ENCODE peak calls at places on chromosome X, in seven cellular contexts. I is mucosa of descending colon, D is cardiac muscle cell, W is adrenal gland, B is dorsolateral prefrontal cortex, Z is SK-N-SH, Y is heart left ventricle. R is an unnamed sample.
A peak's percentile ranks its signal among the peaks of the same experiment; 100 is the strongest.

GRCh38 chrX:15336023-15336413 is 695 bp upstream of the PIGA start:
- DNase-seq in I (no peak), D (peak; percentile 63), W (peak; percentile 33), B (peak; percentile 31), Z (peak; percentile 44), Y (no peak), R (no peak)

GRCh38 chrX:125374169-125374568 is 54.5 kb downstream of the TEX13C start:
- DNase-seq in I (no peak), D (no peak), W (no peak), B (no peak), Z (no peak), Y (no peak), R (no peak)

GRCh38 chrX:134191276-134191675 is 45.7 kb upstream of the CCDC160 start:
- DNase-seq in I (no peak), D (no peak), W (no peak), B (no peak), Z (no peak), Y (no peak), R (no peak)

GRCh38 chrX:20116087-20116574 is 576 bp downstream of the MAP7D2 start:
- DNase-seq in I (peak; percentile 50), D (no peak), W (no peak), B (no peak), Z (peak; percentile 64), Y (no peak), R (no peak)

GRCh38 chrX:8341814-8342590 is 122.6 kb upstream of the VCX3B start:
- DNase-seq in I (no peak), D (peak; percentile 10), W (no peak), B (no peak), Z (no peak), Y (no peak), R (no peak)

GRCh38 chrX:53483838-53484420 is 49.8 kb upstream of the HSD17B10 start:
- DNase-seq in I (no peak), D (peak; percentile 5), W (no peak), B (no peak), Z (no peak), Y (no peak), R (no peak)

GRCh38 chrX:115940888-115941332 is 229.6 kb upstream of the AGTR2 start:
- DNase-seq in I (no peak), D (peak; percentile 4), W (peak; percentile 93), B (peak; percentile 90), Z (peak; percentile 78), Y (peak; percentile 77), R (no peak)

GRCh38 chrX:7709845-7710244 is 133.1 kb upstream of the VCX start:
- DNase-seq in I (no peak), D (no peak), W (no peak), B (no peak), Z (no peak), Y (no peak), R (no peak)

GRCh38 chrX:115652221-115652620 is 91.2 kb downstream of the PLS3 start:
- DNase-seq in I (no peak), D (peak; percentile 14), W (no peak), B (no peak), Z (no peak), Y (no peak), R (no peak)

GRCh38 chrX:153804621-153805020 is 10.2 kb downstream of the SSR4 start:
- DNase-seq in I (no peak), D (no peak), W (no peak), B (no peak), Z (no peak), Y (no peak), R (no peak)

GRCh38 chrX:116862340-116862739 is 399.6 kb upstream of the CT83 start:
- DNase-seq in I (no peak), D (no peak), W (no peak), B (no peak), Z (no peak), Y (no peak), R (no peak)

GRCh38 chrX:10379848-10380247 is 223.1 kb downstream of the CLCN4 start:
- DNase-seq in I (no peak), D (no peak), W (no peak), B (no peak), Z (no peak), Y (no peak), R (no peak)

GRCh38 chrX:53239474-53239873 is 14.5 kb upstream of the KDM5C start:
- DNase-seq in I (no peak), D (no peak), W (no peak), B (no peak), Z (no peak), Y (no peak), R (no peak)

GRCh38 chrX:74160816-74161215 is 143.2 kb upstream of the ZCCHC13 start:
- DNase-seq in I (no peak), D (no peak), W (no peak), B (no peak), Z (no peak), Y (no peak), R (no peak)

GRCh38 chrX:21193196-21193595 is 181.0 kb upstream of the CNKSR2 start:
- DNase-seq in I (no peak), D (no peak), W (no peak), B (no peak), Z (no peak), Y (no peak), R (no peak)

GRCh38 chrX:7110821-7111276 is 36.7 kb upstream of the STS start:
- DNase-seq in I (no peak), D (no peak), W (no peak), B (no peak), Z (no peak), Y (no peak), R (no peak)

GRCh38 chrX:25175171-25175570 is 159.4 kb upstream of the ARX start:
- DNase-seq in I (no peak), D (no peak), W (no peak), B (no peak), Z (no peak), Y (no peak), R (no peak)

GRCh38 chrX:7889138-7889537 is 38.1 kb downstream of the PNPLA4 start:
- DNase-seq in I (no peak), D (no peak), W (no peak), B (no peak), Z (no peak), Y (no peak), R (no peak)

GRCh38 chrX:11341274-11342256 is 48.4 kb downstream of the AMELX start:
- DNase-seq in I (peak; percentile 46), D (peak; percentile 92), W (peak; percentile 31), B (peak; percentile 10), Z (no peak), Y (peak; percentile 68), R (no peak)

GRCh38 chrX:103861200-103861599 is 29.1 kb upstream of the RAB9B start:
- DNase-seq in I (no peak), D (no peak), W (no peak), B (no peak), Z (no peak), Y (no peak), R (no peak)

GRCh38 chrX:53080628-53081580 is 1.3 kb upstream of the TSPYL2 start:
- DNase-seq in I (no peak), D (peak; percentile 48), W (no peak), B (no peak), Z (no peak), Y (no peak), R (no peak)

GRCh38 chrX:143869018-143869417 is 14.9 kb upstream of the UBE2NL start:
- DNase-seq in I (no peak), D (peak; percentile 6), W (no peak), B (no peak), Z (no peak), Y (no peak), R (no peak)

GRCh38 chrX:141619336-141619735 is 29.8 kb downstream of the SPANXA2 start:
- DNase-seq in I (no peak), D (no peak), W (no peak), B (no peak), Z (no peak), Y (no peak), R (no peak)

GRCh38 chrX:26889574-26889973 is 573.6 kb downstream of the PPP4R3C start:
- DNase-seq in I (no peak), D (no peak), W (no peak), B (peak; percentile 16), Z (no peak), Y (no peak), R (no peak)
- TF ChIP-seq CTCF in I (no peak), D (no peak), W (no peak), B (no peak), Z (no peak), Y (no peak), R (no peak)

DNA sequence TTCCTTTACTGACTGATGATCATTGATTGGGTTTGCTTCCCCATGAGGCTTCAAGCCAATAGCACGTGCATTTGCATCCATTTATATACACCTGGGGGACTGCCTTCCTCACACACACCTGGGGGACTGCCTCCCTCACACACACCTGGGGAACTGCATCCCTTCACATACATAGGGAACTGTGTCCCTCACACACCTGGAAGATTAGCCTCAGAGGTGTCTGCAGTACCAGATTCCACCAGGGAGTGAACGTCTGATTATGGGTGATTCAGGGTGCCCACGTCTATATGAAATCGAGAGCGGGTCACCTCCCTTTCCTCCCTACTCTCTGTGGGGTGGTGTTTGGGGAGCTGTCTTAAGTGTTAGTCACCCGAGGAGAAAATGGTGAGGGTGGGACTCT is 16.9 kb downstream of the CD99 start:
- DNase-seq in I (no peak), D (no peak), W (no peak), B (no peak), Z (no peak), Y (no peak), R (no peak)
- TF ChIP-seq CTCF in I (no peak), D (no peak), W (peak; percentile 3), B (no peak), Z (no peak), Y (no peak), R (no peak)

DNA sequence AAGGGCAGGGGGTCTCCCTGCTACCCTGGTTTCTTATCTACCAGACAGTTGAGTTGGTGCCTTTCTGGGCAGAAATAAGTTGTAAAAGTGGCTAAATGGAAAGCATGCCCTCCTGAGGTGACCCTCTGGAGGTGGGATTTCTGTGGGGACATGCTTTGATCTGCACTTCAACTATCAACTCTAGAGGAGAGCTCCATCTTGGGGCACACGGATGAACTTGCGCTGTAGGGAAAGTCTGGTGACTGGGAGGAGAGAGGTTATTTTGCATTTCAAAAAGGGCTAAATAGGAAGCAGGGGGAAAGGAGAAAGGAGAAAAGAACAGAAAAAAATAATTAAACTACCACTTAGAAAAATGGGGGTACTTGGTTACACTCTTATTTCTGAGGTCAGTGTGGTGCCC is 12.7 kb upstream of the RHOXF2B start:
- DNase-seq in I (no peak), D (no peak), W (no peak), B (no peak), Z (no peak), Y (no peak), R (no peak)
- TF ChIP-seq CTCF in I (no peak), D (no peak), W (no peak), B (no peak), Z (no peak), Y (no peak), R (no peak)

GRCh38 chrX:23870041-23870440 is 37.7 kb downstream of the APOO start:
- DNase-seq in I (no peak), D (no peak), W (no peak), B (no peak), Z (no peak), Y (no peak), R (no peak)

DNA sequence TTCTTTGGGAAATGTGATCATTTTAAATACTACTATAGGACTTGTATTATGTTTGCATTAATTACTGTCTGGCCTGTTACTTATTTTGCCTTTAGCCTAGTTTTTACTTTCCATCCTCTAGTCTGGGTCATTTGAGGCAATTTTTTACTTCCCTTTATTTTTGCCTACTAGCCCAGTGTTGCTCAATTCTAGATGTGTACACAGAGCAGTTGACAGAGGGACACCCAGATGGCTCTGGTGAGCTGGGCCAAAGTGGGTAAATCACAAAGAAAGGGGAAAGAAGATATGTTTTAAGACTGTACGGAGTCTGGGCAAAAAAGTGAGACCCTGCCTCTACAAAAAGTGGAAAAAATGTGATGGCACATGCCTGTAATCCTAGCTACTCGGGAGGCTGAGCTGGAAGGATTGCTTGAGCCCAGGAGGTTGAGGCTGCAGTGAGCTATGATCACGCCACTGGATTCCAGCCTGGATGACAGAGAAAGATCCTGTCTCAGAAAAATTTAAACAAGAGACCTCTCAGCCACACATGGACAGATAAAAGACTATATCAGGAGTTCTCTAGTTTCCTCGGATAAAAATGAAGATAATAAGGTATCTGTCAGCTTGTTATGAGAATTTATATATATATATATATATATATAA is 35.7 kb downstream of the APOO start:
- DNase-seq in I (no peak), D (no peak), W (no peak), B (no peak), Z (no peak), Y (no peak), R (no peak)
- TF ChIP-seq CTCF in I (no peak), D (no peak), W (no peak), B (no peak), Z (no peak), Y (no peak), R (no peak)

R was measured in osteocyte.